ENCODE peak calls at places on chromosome 11, in five cellular contexts. D, N, H, Y and V are unnamed samples.

GRCh38 chr11:130480166-130480565 is 31.7 kb downstream of the ADAMTS15 start:
- DNase-seq in D (no peak), N (no peak), H (no peak), Y (peak; percentile 74), V (no peak)

GRCh38 chr11:129852125-129852740 is 36.6 kb downstream of the TMEM45B start:
- DNase-seq in D (no peak), N (no peak), H (no peak), Y (peak; percentile 78), V (no peak)

GRCh38 chr11:10931761-10932700 is 74.2 kb upstream of the ZBED5 start:
- DNase-seq in D (no peak), N (no peak), H (peak; percentile 43), Y (peak; percentile 39), V (peak; percentile 26)

GRCh38 chr11:9755561-9755960 is 91.7 kb downstream of the SWAP70 start:
- DNase-seq in D (no peak), N (no peak), H (no peak), Y (no peak), V (no peak)

GRCh38 chr11:9664276-9665171 is 647 bp downstream of the SWAP70 start:
- DNase-seq in D (peak; percentile 39), N (peak; percentile 46), H (no peak), Y (peak; percentile 83), V (peak; percentile 32)

GRCh38 chr11:121312483-121312882 is 19.9 kb downstream of the SC5D start:
- DNase-seq in D (no peak), N (no peak), H (no peak), Y (no peak), V (no peak)

GRCh38 chr11:131674051-131674755 is 303.8 kb downstream of the NTM start:
- DNase-seq in D (peak; percentile 81), N (peak; percentile 70), H (peak; percentile 64), Y (peak; percentile 83), V (peak; percentile 70)

GRCh38 chr11:130865091-130865771 is 51.0 kb downstream of the SNX19 start:
- DNase-seq in D (peak; percentile 46), N (no peak), H (no peak), Y (peak; percentile 88), V (peak; percentile 53)

GRCh38 chr11:35800970-35801953 is 138.7 kb downstream of the TRIM44 start:
- DNase-seq in D (no peak), N (no peak), H (no peak), Y (no peak), V (no peak)

GRCh38 chr11:43316451-43316850 is 4.7 kb downstream of the API5 start:
- DNase-seq in D (no peak), N (no peak), H (no peak), Y (no peak), V (no peak)

GRCh38 chr11:59157433-59157832 is 14.5 kb upstream of the DTX4 start:
- DNase-seq in D (no peak), N (no peak), H (no peak), Y (no peak), V (no peak)

GRCh38 chr11:60769811-60770210 is 13.1 kb downstream of the MS4A15 start:
- DNase-seq in D (no peak), N (no peak), H (no peak), Y (peak; percentile 39), V (no peak)

GRCh38 chr11:117303101-117303500 is 12.0 kb downstream of the BACE1-AS start:
- DNase-seq in D (no peak), N (no peak), H (no peak), Y (no peak), V (no peak)

GRCh38 chr11:57498540-57498939 is 17.0 kb downstream of the SLC43A1 start:
- DNase-seq in D (no peak), N (no peak), H (no peak), Y (no peak), V (no peak)

GRCh38 chr11:35288817-35289541 is 130.4 kb downstream of the SLC1A2 start:
- DNase-seq in D (no peak), N (no peak), H (no peak), Y (peak; percentile 50), V (no peak)

GRCh38 chr11:62716206-62716605 is 8.7 kb downstream of the GNG3 start:
- DNase-seq in D (no peak), N (no peak), H (no peak), Y (no peak), V (no peak)

GRCh38 chr11:45412033-45412432 is 125.9 kb upstream of the SYT13 start:
- DNase-seq in D (peak; percentile 37), N (peak; percentile 61), H (no peak), Y (no peak), V (no peak)

GRCh38 chr11:102853956-102854355 is 10.5 kb upstream of the MMP3 start:
- DNase-seq in D (no peak), N (no peak), H (no peak), Y (no peak), V (no peak)

GRCh38 chr11:67301313-67301921 is 1.9 kb upstream of the SSH3 start:
- DNase-seq in D (no peak), N (no peak), H (no peak), Y (no peak), V (no peak)

GRCh38 chr11:47220401-47220821 is 5.6 kb downstream of the DDB2 start:
- DNase-seq in D (no peak), N (peak; percentile 62), H (no peak), Y (no peak), V (no peak)

GRCh38 chr11:103920449-103920848 is 116.0 kb upstream of the DDI1 start:
- DNase-seq in D (no peak), N (no peak), H (no peak), Y (peak; percentile 15), V (no peak)

GRCh38 chr11:102317768-102318103 is 452 bp downstream of the BIRC3 start:
- DNase-seq in D (no peak), N (no peak), H (no peak), Y (no peak), V (no peak)

GRCh38 chr11:64759722-64760719 is at the start of gene PYGM:
- DNase-seq in D (peak; percentile 91), N (no peak), H (peak; percentile 66), Y (no peak), V (peak; percentile 89)

GRCh38 chr11:11975201-11976092 is 33.0 kb downstream of the DKK3 start:
- DNase-seq in D (peak; percentile 19), N (peak; percentile 64), H (no peak), Y (no peak), V (no peak)

GRCh38 chr11:11972942-11973341 is 35.5 kb downstream of the DKK3 start:
- DNase-seq in D (no peak), N (no peak), H (no peak), Y (no peak), V (peak; percentile 35)

GRCh38 chr11:11973866-11974265 is 34.6 kb downstream of the DKK3 start:
- DNase-seq in D (peak; percentile 15), N (no peak), H (no peak), Y (no peak), V (no peak)

GRCh38 chr11:11972148-11972547 is 36.3 kb downstream of the DKK3 start:
- DNase-seq in D (no peak), N (no peak), H (no peak), Y (no peak), V (peak; percentile 12)

GRCh38 chr11:11973361-11973800 is 35.0 kb downstream of the DKK3 start:
- DNase-seq in D (peak; percentile 23), N (no peak), H (no peak), Y (no peak), V (peak; percentile 82)
- H3K27ac ChIP-seq in D (no peak overlapping the region), N (no peak overlapping the region), H (peak overlapping the region; percentile 33), Y (peak overlapping the region; percentile 13), V (peak overlapping the region; percentile 96)

GRCh38 chr11:108034952-108035351 is 26.3 kb downstream of the CUL5 start:
- DNase-seq in D (no peak), N (no peak), H (no peak), Y (no peak), V (no peak)

GRCh38 chr11:108037636-108038035 is 28.9 kb downstream of the CUL5 start:
- DNase-seq in D (no peak), N (no peak), H (no peak), Y (peak; percentile 82), V (no peak)

GRCh38 chr11:108034034-108034433 is 25.3 kb downstream of the CUL5 start:
- DNase-seq in D (no peak), N (no peak), H (no peak), Y (no peak), V (no peak)

GRCh38 chr11:108035690-108036089 is 27.0 kb downstream of the CUL5 start:
- DNase-seq in D (no peak), N (no peak), H (no peak), Y (peak; percentile 69), V (no peak)

DNA sequence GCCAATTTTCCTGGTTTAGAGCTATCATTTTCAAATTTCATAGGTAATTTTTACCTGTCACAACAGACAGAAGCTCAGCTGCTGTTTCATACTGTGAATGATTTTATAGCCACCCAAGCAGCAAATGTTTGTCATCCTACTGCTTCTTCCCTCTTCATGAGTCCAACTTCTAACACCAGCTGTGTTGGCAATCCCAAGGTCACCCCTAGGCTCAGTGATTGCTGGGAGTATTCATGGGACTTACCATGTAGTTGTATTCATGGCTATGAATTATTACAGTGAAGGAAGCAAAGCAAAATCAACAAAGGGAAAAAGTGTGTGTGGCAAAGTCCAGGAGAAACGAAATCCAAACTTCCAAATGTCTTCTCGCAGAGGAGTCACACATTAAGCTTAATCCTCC is 28.5 kb downstream of the CUL5 start:
- DNase-seq in D (no peak), N (no peak), H (no peak), Y (no peak), V (no peak)
- H3K27ac ChIP-seq in D (no peak overlapping the region), N (no peak overlapping the region), H (no peak overlapping the region), Y (no peak overlapping the region), V (no peak overlapping the region)

DNA sequence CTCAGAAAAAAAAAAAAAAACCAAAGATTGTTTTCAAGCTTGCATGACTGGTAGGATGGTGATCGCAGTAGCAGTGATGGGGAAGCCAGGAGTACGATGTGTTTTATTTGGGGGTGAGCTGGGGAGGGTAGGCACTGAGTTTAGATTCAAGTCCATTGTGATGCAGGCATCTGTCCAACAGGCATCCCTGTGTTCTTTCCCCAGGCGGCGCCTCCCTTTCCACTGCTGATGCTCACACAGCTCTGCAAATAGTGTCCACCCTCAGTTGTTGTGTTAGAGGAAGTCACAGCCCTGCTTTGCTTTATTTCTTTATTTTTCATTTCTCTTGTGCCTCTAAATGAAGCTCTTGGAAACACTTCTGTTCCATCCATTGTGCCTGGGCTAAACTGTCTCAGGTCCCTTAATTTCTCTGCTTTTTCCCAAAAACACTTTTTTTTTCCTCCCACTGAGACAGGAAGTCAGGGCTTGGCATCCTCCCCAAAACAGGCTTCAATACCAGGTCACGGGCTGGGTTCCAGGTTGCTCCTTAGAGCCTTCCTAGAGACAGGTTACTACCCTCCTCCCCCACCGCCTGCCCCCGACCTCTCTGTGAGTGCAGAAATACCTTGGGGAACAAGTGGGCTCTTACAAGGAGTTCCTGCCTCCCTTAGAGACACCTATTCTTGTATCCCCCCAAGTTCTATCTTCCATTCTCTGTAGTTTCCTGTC is 38.6 kb upstream of the HSPA8 start:
- DNase-seq in D (no peak), N (no peak), H (no peak), Y (no peak), V (no peak)
- H3K27ac ChIP-seq in D (no peak overlapping the region), N (peak overlapping the region; percentile 40), H (no peak overlapping the region), Y (no peak overlapping the region), V (peak overlapping the region; percentile 75)

DNA sequence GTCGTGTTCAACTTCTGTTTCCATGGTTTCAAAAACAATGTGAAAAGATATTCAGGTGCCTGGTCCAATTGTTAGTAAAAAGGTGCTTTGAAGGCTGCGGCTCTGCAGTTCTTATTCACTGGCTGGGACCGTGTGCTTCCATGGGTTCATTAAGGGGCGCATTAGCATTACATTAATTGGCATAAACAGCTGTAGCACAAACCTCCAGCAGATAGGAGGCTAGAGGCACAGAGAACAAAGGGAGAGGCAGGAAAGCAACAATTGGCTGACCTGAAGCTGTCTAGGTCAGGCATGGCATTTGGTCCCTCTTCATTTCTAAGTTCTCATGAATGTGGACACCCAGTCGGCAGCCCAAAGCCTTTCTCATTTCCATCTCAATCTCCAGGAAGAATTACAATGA is 16.6 kb downstream of the PAK1 start:
- DNase-seq in D (peak; percentile 63), N (no peak), H (peak; percentile 55), Y (no peak), V (no peak)
- H3K27ac ChIP-seq in D (peak overlapping the region; percentile 57), N (no peak overlapping the region), H (no peak overlapping the region), Y (no peak overlapping the region), V (no peak overlapping the region)

GRCh38 chr11:15663778-15664218 is 549.1 kb downstream of the INSC start:
- DNase-seq in D (peak; percentile 47), N (peak; percentile 62), H (peak; percentile 61), Y (no peak), V (no peak)
- H3K27ac ChIP-seq in D (no peak overlapping the region), N (no peak overlapping the region), H (peak overlapping the region; percentile 11), Y (no peak overlapping the region), V (no peak overlapping the region)